ENCODE peak calls at places on chromosomes 12 and 14, in ten cellular contexts. J, U, M, B, C, A, X, R, V and P are unnamed samples.

GRCh38 chr14:103056322-103057027 is 874 bp downstream of the CDC42BPB start:
- DNase-seq in M (peak), X (no peak), V (peak), R (no peak), B (peak), A (peak), U (peak), J (no peak), C (no peak), P (peak)

GRCh38 chr14:76995279-76996035 is 33.1 kb downstream of the IRF2BPL start:
- DNase-seq in X (no peak), V (peak), U (no peak), B (no peak), A (no peak), J (no peak), M (no peak), R (no peak), C (no peak), P (no peak)

GRCh38 chr12:118055144-118055557 is 5.8 kb downstream of the WSB2 start:
- DNase-seq in R (no peak), A (peak), U (peak), B (peak), C (no peak), X (no peak), M (peak), J (no peak), V (peak), P (no peak)

GRCh38 chr12:114666746-114667668 is 17.0 kb downstream of the TBX3 start:
- DNase-seq in J (no peak), B (no peak), A (no peak), V (no peak), M (peak), R (no peak), C (no peak), X (no peak), U (no peak), P (no peak)

GRCh38 chr14:22179190-22179589 is 409.8 kb downstream of the DAD1 start:
- DNase-seq in B (no peak), M (no peak), V (no peak), C (no peak), R (no peak), X (no peak), A (no peak), U (no peak), J (no peak), P (no peak)

GRCh38 chr12:68349921-68350606 is 17.9 kb upstream of the MDM1 start:
- DNase-seq in A (no peak), M (no peak), X (no peak), V (no peak), B (no peak), R (no peak), C (no peak), U (no peak), J (no peak), P (no peak)

GRCh38 chr12:57214398-57214781 is 2.2 kb upstream of the NXPH4 start:
- DNase-seq in R (no peak), J (no peak), X (no peak), A (peak), C (no peak), U (peak), M (peak), V (peak), B (peak), P (no peak)

GRCh38 chr14:68964300-68965093 is 14.6 kb downstream of the ACTN1 start:
- DNase-seq in R (no peak), M (no peak), X (no peak), J (no peak), C (no peak), B (no peak), A (no peak), U (no peak), V (no peak), P (no peak)

GRCh38 chr12:116002890-116003536 is 274.5 kb downstream of the MED13L start:
- DNase-seq in J (peak), U (no peak), X (no peak), B (no peak), R (no peak), V (no peak), M (no peak), C (no peak), A (no peak), P (no peak)

GRCh38 chr14:66918527-66918926 is 270.7 kb upstream of the GARIN2 start:
- DNase-seq in M (no peak), U (no peak), C (no peak), V (no peak), X (no peak), A (no peak), J (no peak), B (no peak), R (no peak), P (no peak)

GRCh38 chr12:111444314-111444705 is 38.6 kb downstream of the SH2B3 start:
- DNase-seq in V (peak), X (no peak), R (no peak), J (no peak), B (no peak), C (peak), A (no peak), M (no peak), U (no peak), P (no peak)

GRCh38 chr12:76623929-76624328 is 64.4 kb upstream of the OSBPL8 start:
- DNase-seq in B (no peak), J (no peak), R (no peak), M (no peak), C (no peak), X (peak), A (peak), V (no peak), U (no peak), P (no peak)

GRCh38 chr14:57209561-57209960 is 59.1 kb downstream of the EXOC5 start:
- DNase-seq in U (no peak), J (no peak), C (no peak), M (no peak), V (no peak), A (no peak), R (no peak), X (no peak), B (no peak), P (no peak)

GRCh38 chr14:72690324-72690723 is 203.6 kb downstream of the DPF3 start:
- DNase-seq in J (no peak), M (no peak), A (no peak), V (no peak), U (no peak), R (no peak), X (no peak), B (no peak), C (no peak), P (no peak)

GRCh38 chr12:104966677-104967076 is 8.6 kb upstream of the SLC41A2 start:
- DNase-seq in A (no peak), V (no peak), U (no peak), X (no peak), J (no peak), C (peak), R (no peak), M (no peak), B (no peak), P (no peak)

GRCh38 chr14:52155656-52156213 is 86.9 kb upstream of the NID2 start:
- DNase-seq in U (no peak), A (no peak), V (no peak), X (no peak), B (no peak), R (no peak), M (no peak), J (no peak), C (no peak), P (no peak)

GRCh38 chr12:16531623-16532022 is 74.3 kb downstream of the LMO3 start:
- DNase-seq in M (no peak), C (no peak), B (no peak), A (no peak), R (no peak), U (peak), J (no peak), V (peak), X (no peak), P (no peak)

GRCh38 chr14:85533821-85534271 is 3.9 kb downstream of the FLRT2 start:
- DNase-seq in A (peak), M (peak), C (no peak), R (no peak), U (no peak), V (no peak), X (no peak), B (no peak), J (no peak), P (peak)

GRCh38 chr12:53804429-53804828 is 52.6 kb upstream of the CISTR start:
- DNase-seq in C (no peak), J (no peak), V (no peak), M (no peak), A (no peak), X (no peak), U (no peak), R (no peak), B (no peak), P (no peak)
- TF ChIP-seq CTCF in C (no peak), J (no peak), V (no peak), M (peak), A (no peak), X (no peak), U (no peak), R (peak), B (no peak), P (no peak)

GRCh38 chr12:106586535-106586802 is 3.7 kb downstream of the RFX4 start:
- DNase-seq in C (no peak), R (no peak), X (no peak), V (no peak), U (no peak), J (no peak), A (no peak), M (peak), B (no peak), P (no peak)

GRCh38 chr12:106586803-106587684 is 4.2 kb downstream of the RFX4 start:
- DNase-seq in U (peak), M (peak), C (no peak), B (no peak), J (no peak), R (no peak), A (no peak), V (no peak), X (no peak), P (no peak)

GRCh38 chr12:106588771-106589170 is 6.0 kb downstream of the RFX4 start:
- DNase-seq in X (no peak), V (no peak), C (no peak), M (no peak), A (no peak), U (no peak), R (no peak), B (no peak), J (no peak), P (no peak)

GRCh38 chr12:106594447-106594846 is 11.6 kb downstream of the RFX4 start:
- DNase-seq in U (peak), M (peak), B (no peak), A (no peak), X (no peak), V (no peak), R (no peak), J (no peak), C (no peak), P (no peak)

DNA sequence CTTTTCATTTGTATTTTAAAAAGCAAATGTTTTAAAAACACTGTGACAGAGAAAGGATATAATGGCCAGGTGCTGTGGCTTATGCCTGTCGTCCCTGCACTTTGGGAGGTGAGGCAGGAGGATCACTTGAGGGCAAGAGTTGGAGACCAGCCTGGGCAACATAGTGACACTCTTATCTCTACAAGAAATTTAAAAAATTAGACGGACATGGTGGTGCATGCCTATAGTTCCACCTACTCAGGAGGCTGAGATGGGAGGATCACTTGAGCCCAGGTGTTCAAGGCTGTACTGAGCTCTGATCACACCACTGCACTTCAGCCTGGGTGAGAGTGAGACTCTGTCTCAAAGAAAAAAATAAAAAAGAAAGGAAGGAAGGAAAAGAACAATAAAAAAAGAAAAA is 7.8 kb downstream of the RFX4 start:
- DNase-seq in M (no peak), U (no peak), X (no peak), J (no peak), C (no peak), B (no peak), V (no peak), A (no peak), R (no peak), P (no peak)
- TF ChIP-seq POLR2AphosphoS5 in M (no peak), U (no peak), X (no peak), J (no peak), C (no peak), B (no peak), V (no peak), A (no peak), R (no peak), P (no peak)

GRCh38 chr12:122200541-122201175 is 2.9 kb upstream of the B3GNT4 start:
- DNase-seq in J (no peak), M (peak), C (no peak), R (no peak), U (peak), V (no peak), A (no peak), X (no peak), B (no peak), P (no peak)
- TF ChIP-seq CTCF in J (no peak), M (peak), C (peak), R (no peak), U (peak), V (no peak), A (no peak), X (no peak), B (no peak), P (no peak)

GRCh38 chr12:47651368-47652254 is 54.2 kb downstream of the RPAP3 start:
- DNase-seq in X (peak), C (peak), V (peak), B (no peak), J (peak), A (peak), U (peak), R (peak), M (peak), P (peak)
- TF ChIP-seq POLR2AphosphoS5 in X (no peak), C (no peak), V (no peak), B (no peak), J (no peak), A (no peak), U (no peak), R (no peak), M (no peak), P (no peak)

GRCh38 chr12:47785036-47785886 is 12.2 kb downstream of the SLC48A1 start:
- DNase-seq in R (no peak), U (no peak), J (no peak), C (no peak), B (peak), X (no peak), M (no peak), A (no peak), V (no peak), P (peak)
- TF ChIP-seq CTCF in R (no peak), U (no peak), J (no peak), C (no peak), B (no peak), X (no peak), M (no peak), A (no peak), V (no peak), P (no peak)

GRCh38 chr14:100440207-100440631 is 117.1 kb downstream of the SLC25A47 start:
- DNase-seq in B (no peak), X (no peak), U (peak), A (peak), M (peak), V (peak), R (peak), C (no peak), J (no peak), P (peak)
- TF ChIP-seq POLR2AphosphoS5 in B (no peak), X (no peak), U (no peak), A (no peak), M (no peak), V (no peak), R (no peak), C (no peak), J (no peak), P (no peak)

DNA sequence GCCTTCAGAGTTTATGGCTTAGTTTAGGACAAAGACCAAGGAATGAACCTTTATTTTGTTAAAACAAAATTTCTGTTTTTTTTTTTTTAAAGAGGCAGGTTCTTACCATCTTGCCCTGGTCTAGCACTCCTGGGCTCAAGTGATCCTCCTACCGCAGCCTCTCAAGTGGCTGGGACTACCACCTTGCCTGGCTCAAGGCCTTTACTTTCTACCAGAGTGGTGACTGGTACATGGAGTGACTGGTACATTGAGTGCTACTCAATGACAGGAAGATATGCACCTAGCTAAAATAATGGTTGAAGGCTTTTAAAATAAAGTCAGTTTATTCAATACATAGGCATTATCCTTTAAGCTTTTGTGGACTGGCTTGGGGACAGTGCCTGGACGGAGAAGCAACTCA is 32.6 kb downstream of the PRICKLE1 start:
- DNase-seq in V (no peak), M (no peak), R (no peak), J (no peak), B (no peak), A (no peak), C (no peak), U (no peak), X (no peak), P (no peak)
- TF ChIP-seq CTCF in V (no peak), M (no peak), R (no peak), J (no peak), B (no peak), A (no peak), C (no peak), U (no peak), X (no peak), P (no peak)

GRCh38 chr14:23567186-23568020 is at the start of gene AP1G2:
- DNase-seq in U (peak), X (peak), B (peak), C (peak), R (no peak), A (peak), M (peak), J (peak), V (peak), P (peak)
- TF ChIP-seq POLR2AphosphoS5 in U (peak), X (peak), B (no peak), C (peak), R (peak), A (no peak), M (peak), J (peak), V (peak), P (peak)

DNA sequence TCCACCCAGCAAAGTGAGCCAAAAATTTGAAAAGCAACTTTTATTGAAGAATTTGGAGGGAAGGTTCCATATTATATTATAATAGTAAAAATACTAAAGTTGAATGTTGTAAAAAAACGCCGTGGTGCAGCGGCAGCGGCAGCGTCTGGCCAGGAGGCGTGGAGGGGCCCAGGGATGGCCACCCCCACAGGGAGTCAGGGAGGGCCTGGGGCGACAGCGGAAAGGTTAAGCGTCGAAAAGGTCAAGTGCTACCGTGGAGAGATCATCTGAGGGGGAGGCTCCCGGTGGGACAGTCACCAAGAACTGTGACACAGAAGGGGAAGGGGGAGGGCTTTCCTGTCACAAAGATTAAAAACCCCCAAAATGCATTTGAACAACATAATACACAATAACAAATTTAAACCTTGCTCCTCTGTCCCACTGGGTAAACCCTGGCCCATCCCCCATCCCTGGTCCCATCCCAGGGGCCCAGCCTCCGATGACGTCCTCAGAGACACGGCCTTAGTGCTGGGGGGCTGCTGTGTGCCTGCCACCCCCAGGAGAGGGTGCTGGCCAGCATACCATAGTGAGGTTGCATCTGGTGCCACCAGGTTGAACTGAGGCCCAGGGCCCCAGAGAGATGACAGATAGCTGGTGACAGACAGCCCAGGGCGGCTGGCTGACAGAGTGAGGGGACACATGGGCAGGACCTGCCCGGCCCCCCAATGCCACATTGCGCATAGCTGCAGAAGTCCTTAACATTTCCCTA is 16.6 kb downstream of the SIVA1 start:
- DNase-seq in R (no peak), X (no peak), B (no peak), C (no peak), V (no peak), A (no peak), M (no peak), U (peak), J (no peak), P (no peak)
- TF ChIP-seq CTCF in R (no peak), X (no peak), B (no peak), C (no peak), V (no peak), A (no peak), M (no peak), U (no peak), J (no peak), P (no peak)